ENCODE peak calls at places on chromosomes 16 and 17, in six cellular contexts. W, R, A, Z, L and C are unnamed samples.

GRCh38 chr16:70520612-70521297 is 2.6 kb downstream of the COG4 start:
- DNase-seq in R (no peak), W (peak), A (peak), Z (no peak), L (peak), C (no peak)

GRCh38 chr16:23905027-23905426 is 69.2 kb downstream of the PRKCB start:
- DNase-seq in Z (peak), A (no peak), R (peak), L (peak), W (no peak), C (no peak)

GRCh38 chr16:75792781-75793180 is 66.5 kb upstream of the CPHXL start:
- DNase-seq in A (no peak), R (no peak), L (no peak), Z (no peak), W (no peak), C (no peak)

GRCh38 chr17:47934856-47935255 is 6.5 kb upstream of the PNPO start:
- DNase-seq in A (peak), Z (no peak), L (peak), W (no peak), R (no peak), C (no peak)

GRCh38 chr16:48366165-48367093 is 18.8 kb downstream of the SIAH1 start:
- DNase-seq in L (peak), W (peak), Z (peak), R (peak), A (peak), C (no peak)

GRCh38 chr16:26749072-26749471 is 317.7 kb upstream of the C16orf82 start:
- DNase-seq in A (no peak), L (no peak), Z (no peak), R (no peak), W (no peak), C (no peak)

GRCh38 chr16:47258874-47259461 is 115.2 kb upstream of the NETO2 start:
- DNase-seq in Z (no peak), R (no peak), W (peak), A (peak), L (peak), C (no peak)

GRCh38 chr16:89173629-89173921 is 2.0 kb downstream of the CDH15 start:
- DNase-seq in Z (no peak), L (no peak), A (no peak), R (no peak), W (no peak), C (no peak)

GRCh38 chr17:17032131-17032692 is 10.0 kb upstream of the MPRIP start:
- DNase-seq in W (no peak), L (peak), Z (peak), A (peak), R (no peak), C (peak)

GRCh38 chr16:4263504-4264436 is 9.1 kb downstream of the TFAP4 start:
- DNase-seq in W (no peak), A (peak), Z (peak), R (peak), L (no peak), C (peak)

GRCh38 chr16:85454171-85454883 is 158.8 kb upstream of the GSE1 start:
- DNase-seq in Z (no peak), W (no peak), A (peak), R (no peak), L (no peak), C (no peak)

GRCh38 chr16:27437946-27438345 is 36.0 kb downstream of the IL21R start:
- DNase-seq in W (no peak), A (no peak), R (no peak), Z (no peak), L (no peak), C (no peak)

GRCh38 chr17:17849863-17850373 is 13.1 kb upstream of the SREBF1 start:
- DNase-seq in A (peak), Z (peak), W (peak), R (no peak), L (no peak), C (peak)

GRCh38 chr17:81665205-81666091 is 957 bp downstream of the OXLD1 start:
- DNase-seq in A (peak), W (no peak), L (peak), Z (peak), R (no peak), C (no peak)

GRCh38 chr16:2096853-2097620 is 38.7 kb downstream of the PKD1 start:
- DNase-seq in R (no peak), A (no peak), L (no peak), Z (no peak), W (no peak), C (no peak)

GRCh38 chr17:81334987-81335386 is 39.9 kb upstream of the SLC38A10 start:
- DNase-seq in W (no peak), A (no peak), L (no peak), R (no peak), Z (no peak), C (no peak)

GRCh38 chr17:1532836-1533602 is 16.6 kb upstream of the INPP5K start:
- DNase-seq in Z (no peak), L (peak), W (no peak), A (no peak), R (no peak), C (no peak)

GRCh38 chr17:82752371-82753200 is 721 bp downstream of the TBCD start:
- DNase-seq in L (peak), R (peak), W (peak), A (peak), Z (peak), C (peak)

GRCh38 chr17:46950615-46950996 is 27.6 kb downstream of the GOSR2 start:
- DNase-seq in Z (no peak), A (no peak), W (no peak), R (no peak), L (no peak), C (no peak)

GRCh38 chr16:79564594-79565210 is 35.8 kb downstream of the MAF start:
- DNase-seq in A (no peak), R (no peak), L (no peak), Z (no peak), W (no peak), C (no peak)

GRCh38 chr17:62852195-62852594 is 44.1 kb upstream of the MARCHF10 start:
- DNase-seq in A (no peak), L (peak), R (no peak), Z (no peak), W (no peak), C (no peak)

GRCh38 chr16:65314246-65315003 is 192.6 kb upstream of the CDH11 start:
- DNase-seq in R (no peak), L (no peak), Z (no peak), W (no peak), A (peak), C (no peak)

GRCh38 chr16:67282447-67282805 is 3.1 kb downstream of the PLEKHG4 start:
- DNase-seq in W (no peak), Z (no peak), A (no peak), L (no peak), R (no peak), C (no peak)

GRCh38 chr16:78045865-78046581 is 23.7 kb downstream of the CLEC3A start:
- DNase-seq in W (peak), A (peak), R (peak), Z (peak), L (peak), C (peak)

GRCh38 chr17:45237686-45238085 is 16.0 kb downstream of the FMNL1 start:
- DNase-seq in A (no peak), W (no peak), R (no peak), Z (no peak), L (no peak), C (no peak)

GRCh38 chr16:23634461-23635036 is 6.6 kb downstream of the PALB2 start:
- DNase-seq in L (no peak), W (no peak), Z (no peak), R (no peak), A (no peak), C (no peak)

GRCh38 chr16:2487903-2488531 is 13.1 kb downstream of the TBC1D24 start:
- DNase-seq in Z (no peak), W (no peak), L (no peak), A (no peak), R (no peak), C (peak)

GRCh38 chr16:56226187-56226586 is 34.9 kb downstream of the GNAO1 start:
- DNase-seq in A (peak), Z (no peak), R (no peak), W (no peak), L (no peak), C (peak)

GRCh38 chr16:3122926-3123570 is 10.7 kb downstream of the ZNF205 start:
- DNase-seq in Z (no peak), W (no peak), R (no peak), L (no peak), A (peak), C (no peak)

GRCh38 chr16:71467810-71468209 is 5.8 kb upstream of the ZNF23 start:
- DNase-seq in R (peak), Z (no peak), W (peak), L (peak), A (no peak), C (no peak)

GRCh38 chr16:88066234-88066633 is 115.0 kb downstream of the BANP start:
- DNase-seq in R (no peak), L (no peak), W (no peak), A (no peak), Z (no peak), C (peak)

GRCh38 chr16:86595983-86596605 is 17.7 kb downstream of the FOXL1 start:
- DNase-seq in R (no peak), W (no peak), L (no peak), Z (no peak), A (no peak), C (no peak)

GRCh38 chr16:72963921-72964320 is 84.0 kb downstream of the ZFHX3 start:
- DNase-seq in A (peak), R (no peak), Z (no peak), L (no peak), W (no peak), C (no peak)

GRCh38 chr16:52069866-52070265 is 477.1 kb downstream of the TOX3 start:
- DNase-seq in L (peak), A (peak), W (no peak), R (peak), Z (no peak), C (no peak)

GRCh38 chr17:37385439-37385990 is 9.7 kb downstream of the C17orf78 start:
- DNase-seq in L (no peak), Z (no peak), A (no peak), W (no peak), R (no peak), C (no peak)

GRCh38 chr17:2195729-2196128 is 107.9 kb downstream of the SMG6 start:
- DNase-seq in Z (no peak), R (no peak), A (no peak), W (peak), L (peak), C (no peak)

GRCh38 chr17:41667280-41668008 is 21.2 kb upstream of the EIF1 start:
- DNase-seq in L (no peak), W (peak), A (no peak), R (no peak), Z (no peak), C (peak)
- TF ChIP-seq CTCF in L (no peak), W (no peak), A (no peak), R (no peak), Z (peak), C (no peak)

GRCh38 chr17:28857848-28858360 is 3.1 kb downstream of the ERAL1 start:
- DNase-seq in W (no peak), A (no peak), L (no peak), Z (no peak), R (no peak), C (no peak)
- TF ChIP-seq CTCF in W (no peak), A (no peak), L (no peak), Z (no peak), R (no peak), C (no peak)

DNA sequence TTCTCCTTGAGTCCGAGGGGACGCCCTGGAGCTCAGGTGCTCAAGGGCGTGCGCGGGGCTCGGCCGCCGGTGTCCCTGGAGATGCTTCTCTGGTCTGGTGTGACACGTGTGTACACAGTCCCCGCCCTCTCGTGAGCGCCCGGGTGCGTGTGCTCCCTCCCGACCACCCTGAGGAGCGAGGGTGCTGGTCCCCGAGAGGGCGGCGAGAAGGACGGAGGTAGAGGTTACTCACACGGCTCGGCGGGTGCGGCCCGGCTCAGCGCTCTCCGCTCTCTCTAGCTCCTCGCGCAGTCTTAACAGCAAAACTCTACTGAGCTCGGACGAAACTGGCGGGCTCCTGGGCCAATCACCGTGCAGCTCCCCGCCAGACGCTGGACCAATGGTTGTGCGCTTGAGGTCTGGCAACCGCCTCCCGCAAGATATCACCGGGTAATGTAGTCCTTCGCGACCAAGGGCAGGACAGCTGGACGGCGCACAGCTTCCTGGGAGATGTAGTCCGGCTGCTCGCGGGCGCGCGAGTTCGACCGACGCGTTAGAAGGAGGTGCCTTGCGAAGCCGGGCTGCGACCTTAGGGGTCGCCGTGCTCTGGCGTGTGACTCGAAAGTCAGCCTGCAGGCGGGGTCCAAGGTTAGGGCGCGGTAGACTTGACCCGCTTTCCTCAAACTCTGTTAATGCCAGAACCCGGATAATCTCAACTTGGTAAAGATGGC is at the start of gene SLC25A19:
- DNase-seq in L (peak), W (peak), Z (peak), A (peak), R (peak), C (peak)
- TF ChIP-seq CTCF in L (no peak), W (peak), Z (no peak), A (no peak), R (no peak), C (no peak)

GRCh38 chr16:9124908-9125584 is 33.6 kb downstream of the HAPSTR1 start:
- DNase-seq in A (no peak), W (no peak), Z (no peak), R (no peak), L (no peak), C (no peak)
- TF ChIP-seq CTCF in A (no peak), W (no peak), Z (no peak), R (no peak), L (no peak), C (no peak)

GRCh38 chr16:10120953-10121352 is 61.3 kb downstream of the GRIN2A start:
- DNase-seq in Z (no peak), W (no peak), A (no peak), R (no peak), L (no peak), C (no peak)

GRCh38 chr16:10121496-10121895 is 60.7 kb downstream of the GRIN2A start:
- DNase-seq in Z (no peak), L (peak), R (no peak), W (no peak), A (peak), C (no peak)

GRCh38 chr16:10122026-10122425 is 60.2 kb downstream of the GRIN2A start:
- DNase-seq in R (no peak), L (no peak), A (no peak), W (no peak), Z (no peak), C (no peak)

GRCh38 chr16:10123141-10123540 is 59.1 kb downstream of the GRIN2A start:
- DNase-seq in L (no peak), W (no peak), R (no peak), A (peak), Z (no peak), C (no peak)

GRCh38 chr16:10122546-10122945 is 59.7 kb downstream of the GRIN2A start:
- DNase-seq in A (peak), R (peak), W (peak), Z (no peak), L (no peak), C (no peak)
- TF ChIP-seq CTCF in A (peak), R (peak), W (peak), Z (no peak), L (no peak), C (peak)

GRCh38 chr17:78257810-78258322 is 26.4 kb downstream of the TMEM235 start:
- DNase-seq in A (no peak), R (no peak), L (no peak), W (peak), Z (no peak), C (peak)
- TF ChIP-seq CTCF in A (no peak), R (no peak), L (no peak), W (no peak), Z (no peak), C (no peak)

GRCh38 chr17:77420804-77421634 is 280.2 kb downstream of the SEC14L1 start:
- DNase-seq in A (peak), R (peak), L (peak), Z (peak), W (peak), C (peak)

GRCh38 chr17:77419547-77420475 is 279.0 kb downstream of the SEC14L1 start:
- DNase-seq in L (no peak), Z (no peak), A (peak), R (peak), W (no peak), C (no peak)

GRCh38 chr17:77419095-77419494 is 278.3 kb downstream of the SEC14L1 start:
- DNase-seq in Z (no peak), A (no peak), L (no peak), W (no peak), R (no peak), C (no peak)

GRCh38 chr17:77421635-77421982 is 280.8 kb downstream of the SEC14L1 start:
- DNase-seq in L (no peak), R (no peak), A (no peak), Z (no peak), W (no peak), C (no peak)

DNA sequence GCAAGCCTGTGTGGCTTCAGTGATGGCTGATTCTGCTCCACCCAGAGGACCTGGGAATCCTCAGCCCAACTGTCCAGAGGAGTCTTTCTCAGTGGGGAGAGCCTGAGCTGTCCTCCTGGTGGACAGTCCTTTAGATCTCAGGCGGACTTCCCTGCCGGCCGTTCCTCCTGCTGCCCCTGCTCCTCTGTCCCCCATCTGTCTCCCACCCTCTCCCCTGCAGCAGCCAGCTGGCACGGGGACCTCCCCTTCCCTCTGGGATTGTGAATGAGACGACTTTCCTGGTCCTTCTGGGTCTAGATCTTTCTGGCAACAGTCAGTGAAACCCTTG is 279.7 kb downstream of the SEC14L1 start:
- DNase-seq in Z (no peak), A (no peak), L (no peak), R (no peak), W (no peak), C (no peak)
- TF ChIP-seq CTCF in Z (no peak), A (no peak), L (no peak), R (no peak), W (no peak), C (no peak)

GRCh38 chr17:13576661-13577526 is 24.8 kb downstream of the HS3ST3A1 start:
- DNase-seq in Z (no peak), R (no peak), A (no peak), L (no peak), W (no peak), C (no peak)
- TF ChIP-seq CTCF in Z (no peak), R (no peak), A (no peak), L (no peak), W (no peak), C (no peak)

GRCh38 chr16:11632455-11632921 is 35.8 kb upstream of the SNN start:
- DNase-seq in L (no peak), A (peak), R (peak), Z (peak), W (no peak), C (peak)
- TF ChIP-seq CTCF in L (no peak), A (no peak), R (no peak), Z (no peak), W (no peak), C (no peak)